ENCODE peak calls at places on chromosomes 2 and 18, in five cellular contexts. One of them, this sample, is unnamed.
A peak's percentile ranks its signal among the peaks of the same experiment; 100 is the strongest.

GRCh38 chr2:216698895-216699294 is 3.5 kb upstream of the IGFBP5 start:
- DNase-seq in mesendoderm: peak; percentile 83
- DNase-seq in MM.1S: peak; percentile 50
- DNase-seq in fibroblast of the aortic adventitia: peak; percentile 76
- DNase-seq in epithelial cell of esophagus: peak; percentile 77
- DNase-seq in this sample: no peak

GRCh38 chr2:221549143-221549542 is 23.0 kb downstream of the EPHA4 start:
- DNase-seq in mesendoderm: no peak
- DNase-seq in fibroblast of the aortic adventitia: no peak
- DNase-seq in epithelial cell of esophagus: no peak
- DNase-seq in MM.1S: peak; percentile 80
- DNase-seq in this sample: no peak

GRCh38 chr18:59908790-59909189 is 9.0 kb downstream of the PMAIP1 start:
- DNase-seq in fibroblast of the aortic adventitia: no peak
- DNase-seq in epithelial cell of esophagus: peak; percentile 70
- DNase-seq in mesendoderm: no peak
- DNase-seq in MM.1S: no peak
- DNase-seq in this sample: no peak

GRCh38 chr18:56576826-56577573 is 61.4 kb downstream of the TXNL1 start:
- DNase-seq in epithelial cell of esophagus: no peak
- DNase-seq in mesendoderm: peak; percentile 14
- DNase-seq in fibroblast of the aortic adventitia: no peak
- DNase-seq in MM.1S: no peak
- DNase-seq in this sample: no peak

GRCh38 chr2:177753682-177754475 is 318.7 kb downstream of the PDE11A start:
- DNase-seq in MM.1S: no peak
- DNase-seq in mesendoderm: peak; percentile 98
- DNase-seq in epithelial cell of esophagus: peak; percentile 65
- DNase-seq in fibroblast of the aortic adventitia: peak; percentile 64
- DNase-seq in this sample: no peak

GRCh38 chr2:28321426-28321825 is 71.2 kb upstream of the FOSL2 start:
- DNase-seq in mesendoderm: peak; percentile 84
- DNase-seq in MM.1S: no peak
- DNase-seq in epithelial cell of esophagus: no peak
- DNase-seq in fibroblast of the aortic adventitia: peak; percentile 30
- DNase-seq in this sample: no peak

GRCh38 chr2:224165901-224166319 is 126.8 kb upstream of the SERPINE2 start:
- DNase-seq in epithelial cell of esophagus: no peak
- DNase-seq in MM.1S: no peak
- DNase-seq in mesendoderm: no peak
- DNase-seq in fibroblast of the aortic adventitia: peak; percentile 74
- DNase-seq in this sample: no peak

GRCh38 chr18:14964002-14964401 is 216.0 kb downstream of the ANKRD30B start:
- DNase-seq in mesendoderm: no peak
- DNase-seq in epithelial cell of esophagus: no peak
- DNase-seq in MM.1S: no peak
- DNase-seq in fibroblast of the aortic adventitia: no peak
- DNase-seq in this sample: no peak

GRCh38 chr18:46335551-46336059 is 231.4 kb downstream of the HAUS1 start:
- DNase-seq in MM.1S: no peak
- DNase-seq in fibroblast of the aortic adventitia: no peak
- DNase-seq in mesendoderm: peak; percentile 66
- DNase-seq in epithelial cell of esophagus: no peak
- DNase-seq in this sample: no peak

GRCh38 chr2:1698188-1698945 is 45.9 kb downstream of the PXDN start:
- DNase-seq in mesendoderm: no peak
- DNase-seq in MM.1S: no peak
- DNase-seq in epithelial cell of esophagus: no peak
- DNase-seq in fibroblast of the aortic adventitia: peak; percentile 16
- DNase-seq in this sample: no peak

GRCh38 chr2:200744252-200744651 is 67.5 kb upstream of the BZW1 start:
- DNase-seq in mesendoderm: no peak
- DNase-seq in epithelial cell of esophagus: no peak
- DNase-seq in fibroblast of the aortic adventitia: peak; percentile 36
- DNase-seq in MM.1S: no peak
- DNase-seq in this sample: no peak

GRCh38 chr2:10196275-10196892 is 73.8 kb downstream of the RRM2 start:
- DNase-seq in fibroblast of the aortic adventitia: peak; percentile 15
- DNase-seq in mesendoderm: no peak
- DNase-seq in MM.1S: no peak
- DNase-seq in epithelial cell of esophagus: no peak
- DNase-seq in this sample: no peak

GRCh38 chr18:57241869-57242268 is 95.0 kb downstream of the BOD1L2 start:
- DNase-seq in epithelial cell of esophagus: no peak
- DNase-seq in MM.1S: no peak
- DNase-seq in mesendoderm: peak; percentile 3
- DNase-seq in fibroblast of the aortic adventitia: no peak
- DNase-seq in this sample: no peak

GRCh38 chr18:63098014-63098981 is 221.3 kb downstream of the BCL2 start:
- DNase-seq in MM.1S: peak; percentile 83
- DNase-seq in fibroblast of the aortic adventitia: no peak
- DNase-seq in epithelial cell of esophagus: no peak
- DNase-seq in mesendoderm: no peak
- DNase-seq in this sample: peak; percentile 67

GRCh38 chr2:177352441-177353070 is 40.0 kb upstream of the AGPS start:
- DNase-seq in MM.1S: no peak
- DNase-seq in mesendoderm: no peak
- DNase-seq in fibroblast of the aortic adventitia: no peak
- DNase-seq in epithelial cell of esophagus: peak; percentile 42
- DNase-seq in this sample: no peak

GRCh38 chr2:105802587-105802986 is 57.9 kb downstream of the NCK2 start:
- DNase-seq in mesendoderm: no peak
- DNase-seq in epithelial cell of esophagus: peak; percentile 53
- DNase-seq in MM.1S: peak; percentile 30
- DNase-seq in fibroblast of the aortic adventitia: no peak
- DNase-seq in this sample: peak; percentile 57

GRCh38 chr2:105803337-105803736 is 58.6 kb downstream of the NCK2 start:
- DNase-seq in MM.1S: no peak
- DNase-seq in epithelial cell of esophagus: peak; percentile 37
- DNase-seq in fibroblast of the aortic adventitia: no peak
- DNase-seq in mesendoderm: no peak
- DNase-seq in this sample: no peak

GRCh38 chr2:105801961-105802360 is 57.2 kb downstream of the NCK2 start:
- DNase-seq in fibroblast of the aortic adventitia: no peak
- DNase-seq in MM.1S: no peak
- DNase-seq in mesendoderm: no peak
- DNase-seq in epithelial cell of esophagus: no peak
- DNase-seq in this sample: no peak

GRCh38 chr2:105804266-105804665 is 59.6 kb downstream of the NCK2 start:
- DNase-seq in MM.1S: no peak
- DNase-seq in fibroblast of the aortic adventitia: peak; percentile 46
- DNase-seq in mesendoderm: no peak
- DNase-seq in epithelial cell of esophagus: no peak
- DNase-seq in this sample: no peak

DNA sequence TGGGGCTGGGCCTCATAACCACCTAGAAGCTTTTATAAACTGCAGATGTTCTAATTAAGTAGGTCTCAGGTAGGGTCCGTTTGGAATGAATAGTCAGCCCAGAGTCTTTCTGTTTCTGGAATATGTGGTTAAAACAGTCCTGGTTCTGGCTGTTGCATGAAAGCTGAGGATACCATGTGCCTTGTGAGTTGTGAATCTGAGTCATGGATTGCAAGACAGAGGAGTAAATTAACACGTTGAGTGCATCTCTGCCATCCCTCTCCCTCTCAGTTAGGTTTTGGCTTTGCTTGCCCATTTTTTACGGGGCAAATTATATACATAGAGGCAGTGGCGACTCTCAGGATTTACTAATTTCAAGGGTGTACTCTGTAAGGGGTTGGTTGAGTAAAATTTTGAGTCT is 59.1 kb downstream of the NCK2 start:
- DNase-seq in mesendoderm: no peak
- DNase-seq in MM.1S: no peak
- DNase-seq in fibroblast of the aortic adventitia: no peak
- DNase-seq in epithelial cell of esophagus: peak; percentile 39
- DNase-seq in this sample: no peak
- H3K4me3 ChIP-seq in mesendoderm: no peak overlapping the region
- H3K4me3 ChIP-seq in MM.1S: no peak overlapping the region
- H3K4me3 ChIP-seq in fibroblast of the aortic adventitia: no peak overlapping the region
- H3K4me3 ChIP-seq in epithelial cell of esophagus: no peak overlapping the region
- H3K4me3 ChIP-seq in this sample: peak overlapping the region; percentile 9

DNA sequence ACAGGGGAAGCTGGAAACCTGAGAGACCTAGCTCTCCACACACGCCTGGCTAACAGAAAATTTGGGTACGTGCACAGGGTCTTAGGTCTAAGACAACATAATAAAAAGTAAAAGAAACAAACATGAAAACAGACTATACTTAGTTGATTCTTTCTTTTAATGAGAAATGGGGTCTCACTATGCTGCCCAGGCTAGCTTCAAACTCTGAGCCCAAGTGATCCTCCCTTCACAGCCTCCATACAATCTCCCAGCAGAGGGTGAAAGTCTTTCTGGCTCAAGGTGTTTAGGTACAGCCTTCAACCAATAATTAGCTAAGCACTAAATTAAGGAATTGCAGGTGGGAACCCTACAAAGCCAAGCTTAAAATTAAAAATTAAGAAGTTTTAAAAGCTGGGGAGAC is 116.2 kb downstream of the MEMO1 start:
- DNase-seq in mesendoderm: no peak
- DNase-seq in MM.1S: no peak
- DNase-seq in epithelial cell of esophagus: no peak
- DNase-seq in fibroblast of the aortic adventitia: no peak
- DNase-seq in this sample: no peak
- H3K4me3 ChIP-seq in mesendoderm: no peak overlapping the region
- H3K4me3 ChIP-seq in MM.1S: no peak overlapping the region
- H3K4me3 ChIP-seq in epithelial cell of esophagus: no peak overlapping the region
- H3K4me3 ChIP-seq in fibroblast of the aortic adventitia: no peak overlapping the region
- H3K4me3 ChIP-seq in this sample: no peak overlapping the region

GRCh38 chr2:43839776-43840564 is 1.2 kb downstream of the ABCG8 start:
- DNase-seq in fibroblast of the aortic adventitia: no peak
- DNase-seq in mesendoderm: peak; percentile 15
- DNase-seq in MM.1S: no peak
- DNase-seq in epithelial cell of esophagus: no peak
- DNase-seq in this sample: no peak

GRCh38 chr2:43840961-43841360 is 2.2 kb downstream of the ABCG8 start:
- DNase-seq in mesendoderm: no peak
- DNase-seq in fibroblast of the aortic adventitia: no peak
- DNase-seq in epithelial cell of esophagus: peak; percentile 23
- DNase-seq in MM.1S: no peak
- DNase-seq in this sample: no peak

GRCh38 chr2:43845181-43845580 is 6.4 kb downstream of the ABCG8 start:
- DNase-seq in epithelial cell of esophagus: no peak
- DNase-seq in MM.1S: no peak
- DNase-seq in mesendoderm: no peak
- DNase-seq in fibroblast of the aortic adventitia: no peak
- DNase-seq in this sample: no peak

GRCh38 chr2:43841949-43842865 is 3.4 kb downstream of the ABCG8 start:
- DNase-seq in MM.1S: no peak
- DNase-seq in mesendoderm: no peak
- DNase-seq in epithelial cell of esophagus: no peak
- DNase-seq in fibroblast of the aortic adventitia: no peak
- DNase-seq in this sample: no peak

GRCh38 chr2:43842866-43843226 is 4.1 kb downstream of the ABCG8 start:
- DNase-seq in fibroblast of the aortic adventitia: no peak
- DNase-seq in MM.1S: no peak
- DNase-seq in epithelial cell of esophagus: no peak
- DNase-seq in mesendoderm: no peak
- DNase-seq in this sample: no peak
- H3K4me3 ChIP-seq in fibroblast of the aortic adventitia: no peak overlapping the region
- H3K4me3 ChIP-seq in MM.1S: no peak overlapping the region
- H3K4me3 ChIP-seq in epithelial cell of esophagus: no peak overlapping the region
- H3K4me3 ChIP-seq in mesendoderm: no peak overlapping the region
- H3K4me3 ChIP-seq in this sample: no peak overlapping the region

DNA sequence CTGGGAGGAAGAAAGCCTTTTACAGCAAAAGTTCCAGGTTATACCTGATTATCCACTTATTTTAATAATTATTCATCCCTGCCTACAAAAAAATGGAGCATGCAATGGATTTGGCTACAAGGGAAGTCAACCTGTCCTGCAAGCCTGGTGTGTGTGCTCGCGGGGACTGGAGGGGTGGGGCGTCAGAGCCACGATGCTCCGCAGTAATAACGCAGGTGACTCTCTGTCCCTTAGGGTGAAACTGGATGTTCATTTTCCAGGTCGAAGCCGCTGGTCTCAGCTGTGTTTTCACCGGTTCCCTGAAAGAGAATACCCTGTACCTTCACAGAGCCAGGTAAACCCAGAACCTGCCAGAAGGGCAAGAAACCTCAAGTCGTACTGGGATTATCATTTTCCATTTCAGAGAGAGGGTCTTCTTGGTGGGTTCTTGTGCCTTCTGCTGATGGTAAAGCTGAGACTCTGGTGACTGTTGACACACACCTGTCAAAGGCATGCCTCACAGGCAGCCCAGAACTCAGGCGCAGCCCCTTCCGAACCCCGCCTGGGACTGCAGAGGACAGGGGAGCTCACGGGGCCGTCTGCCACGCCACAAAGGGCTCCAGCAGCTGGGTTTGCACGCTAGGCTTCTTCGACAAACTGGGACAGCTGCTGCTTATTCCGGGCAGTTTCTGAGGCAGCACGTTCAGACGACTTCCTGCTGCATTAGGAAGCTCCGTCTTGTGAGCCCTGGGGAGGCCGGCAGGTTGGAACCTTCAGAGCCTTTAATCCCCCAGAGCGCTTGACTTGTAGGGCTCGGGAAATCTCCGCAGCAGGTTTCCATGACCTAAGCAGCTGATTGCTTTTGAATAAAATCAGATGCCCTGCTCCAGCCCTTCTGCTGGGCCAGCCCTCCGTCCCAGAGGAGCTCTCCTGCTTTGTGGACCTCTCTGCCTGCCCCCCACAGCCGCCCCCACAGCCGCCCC is 58.7 kb downstream of the KCNG2 start:
- DNase-seq in epithelial cell of esophagus: no peak
- DNase-seq in MM.1S: no peak
- DNase-seq in fibroblast of the aortic adventitia: peak; percentile 5
- DNase-seq in mesendoderm: peak; percentile 92
- DNase-seq in this sample: no peak
- H3K4me3 ChIP-seq in epithelial cell of esophagus: no peak overlapping the region
- H3K4me3 ChIP-seq in MM.1S: no peak overlapping the region
- H3K4me3 ChIP-seq in fibroblast of the aortic adventitia: no peak overlapping the region
- H3K4me3 ChIP-seq in mesendoderm: no peak overlapping the region
- H3K4me3 ChIP-seq in this sample: no peak overlapping the region

GRCh38 chr2:127104166-127104660 is 2.7 kb downstream of the BIN1 start:
- DNase-seq in mesendoderm: no peak
- DNase-seq in epithelial cell of esophagus: no peak
- DNase-seq in fibroblast of the aortic adventitia: no peak
- DNase-seq in MM.1S: no peak
- DNase-seq in this sample: no peak
- H3K4me3 ChIP-seq in mesendoderm: no peak overlapping the region
- H3K4me3 ChIP-seq in epithelial cell of esophagus: no peak overlapping the region
- H3K4me3 ChIP-seq in fibroblast of the aortic adventitia: peak overlapping the region; percentile 91
- H3K4me3 ChIP-seq in MM.1S: no peak overlapping the region
- H3K4me3 ChIP-seq in this sample: no peak overlapping the region

DNA sequence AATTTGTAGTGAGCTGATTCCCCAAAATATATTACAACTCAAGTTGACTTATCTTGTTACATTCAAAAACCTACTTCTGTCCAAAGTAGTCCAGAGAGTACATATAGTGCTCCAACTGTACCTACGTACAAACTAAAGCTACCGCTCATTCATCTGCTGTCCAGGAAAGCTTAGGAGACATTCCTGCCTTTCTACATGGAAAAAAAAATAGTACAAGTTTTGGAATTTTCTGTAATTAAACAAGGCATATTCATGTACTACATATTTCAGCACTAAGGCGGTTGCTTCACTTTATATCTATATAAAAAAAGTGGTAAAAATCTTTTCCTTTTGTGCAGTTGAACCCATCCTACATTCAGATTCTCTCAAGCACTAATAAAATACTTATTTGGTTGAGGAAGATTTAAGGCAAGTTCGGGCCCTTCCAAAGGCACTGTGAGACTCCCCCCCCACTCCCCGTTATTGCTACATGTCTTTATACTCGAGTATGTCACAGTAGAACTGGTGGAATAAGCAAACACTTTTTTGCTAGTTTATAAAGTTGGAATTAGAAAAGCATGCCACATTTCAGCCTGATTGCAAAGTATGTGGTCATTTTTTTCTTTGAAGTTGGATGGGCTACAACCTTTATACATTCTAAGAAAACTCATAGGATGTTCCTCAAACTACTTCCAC is 3.8 kb downstream of the ZFP36L2 start:
- DNase-seq in epithelial cell of esophagus: peak; percentile 36
- DNase-seq in MM.1S: peak; percentile 28
- DNase-seq in fibroblast of the aortic adventitia: peak; percentile 42
- DNase-seq in mesendoderm: no peak
- DNase-seq in this sample: no peak
- H3K4me3 ChIP-seq in epithelial cell of esophagus: peak overlapping the region; percentile 93
- H3K4me3 ChIP-seq in MM.1S: peak overlapping the region; percentile 97
- H3K4me3 ChIP-seq in fibroblast of the aortic adventitia: peak overlapping the region; percentile 76
- H3K4me3 ChIP-seq in mesendoderm: no peak overlapping the region
- H3K4me3 ChIP-seq in this sample: peak overlapping the region; percentile 87